ENCODE peak calls at places on chromosomes 3 and 15, in four cellular contexts. One of them, this sample, is unnamed.

GRCh38 chr3:43435706-43436105 is 149.4 kb downstream of the SNRK start:
- DNase-seq in K562: no peak
- DNase-seq in H1: no peak
- DNase-seq in HepG2: no peak
- DNase-seq in this sample: no peak

GRCh38 chr3:10758304-10759037 is 57.6 kb upstream of the SLC6A11 start:
- DNase-seq in K562: peak; percentile 83
- DNase-seq in H1: no peak
- DNase-seq in HepG2: peak; percentile 60
- DNase-seq in this sample: peak; percentile 87

GRCh38 chr3:154684021-154684420 is 254.0 kb upstream of the GPR149 start:
- DNase-seq in K562: no peak
- DNase-seq in H1: peak; percentile 10
- DNase-seq in HepG2: peak; percentile 5
- DNase-seq in this sample: no peak

GRCh38 chr3:160023476-160023875 is 34.8 kb downstream of the IL12A start:
- DNase-seq in K562: no peak
- DNase-seq in H1: no peak
- DNase-seq in HepG2: no peak
- DNase-seq in this sample: no peak

GRCh38 chr3:14455571-14456317 is 53.3 kb downstream of the SLC6A6 start:
- DNase-seq in K562: no peak
- DNase-seq in H1: no peak
- DNase-seq in HepG2: no peak
- DNase-seq in this sample: no peak

GRCh38 chr3:3665546-3665945 is 133.7 kb upstream of the LRRN1 start:
- DNase-seq in K562: no peak
- DNase-seq in H1: no peak
- DNase-seq in HepG2: no peak
- DNase-seq in this sample: no peak

GRCh38 chr15:35206060-35206675 is 121.1 kb upstream of the NANOGP8 start:
- DNase-seq in K562: peak; percentile 42
- DNase-seq in H1: no peak
- DNase-seq in HepG2: peak; percentile 8
- DNase-seq in this sample: peak; percentile 13

GRCh38 chr15:29039466-29040366 is 153.9 kb downstream of the APBA2 start:
- DNase-seq in K562: no peak
- DNase-seq in H1: no peak
- DNase-seq in HepG2: no peak
- DNase-seq in this sample: no peak

GRCh38 chr3:70832035-70832795 is 519.8 kb upstream of the MDFIC2 start:
- DNase-seq in K562: no peak
- DNase-seq in H1: no peak
- DNase-seq in HepG2: no peak
- DNase-seq in this sample: no peak

GRCh38 chr3:120524171-120524923 is 71.8 kb upstream of the NDUFB4 start:
- DNase-seq in K562: no peak
- DNase-seq in H1: no peak
- DNase-seq in HepG2: no peak
- DNase-seq in this sample: no peak

GRCh38 chr3:60250210-60250609 is 1001.0 kb downstream of the FHIT start:
- DNase-seq in K562: no peak
- DNase-seq in H1: no peak
- DNase-seq in HepG2: no peak
- DNase-seq in this sample: no peak

GRCh38 chr3:129441215-129441614 is 1.2 kb downstream of the IFT122 start:
- DNase-seq in K562: no peak
- DNase-seq in H1: no peak
- DNase-seq in HepG2: no peak
- DNase-seq in this sample: no peak

GRCh38 chr3:122984007-122984406 is 43.6 kb downstream of the SEMA5B start:
- DNase-seq in K562: no peak
- DNase-seq in H1: no peak
- DNase-seq in HepG2: no peak
- DNase-seq in this sample: no peak

GRCh38 chr3:13106308-13106970 is 33.2 kb upstream of the IQSEC1 start:
- DNase-seq in K562: no peak
- DNase-seq in H1: no peak
- DNase-seq in HepG2: peak; percentile 40
- DNase-seq in this sample: peak; percentile 56

GRCh38 chr3:52302426-52303185 is 13.5 kb upstream of the DNAH1 start:
- DNase-seq in K562: no peak
- DNase-seq in H1: no peak
- DNase-seq in HepG2: no peak
- DNase-seq in this sample: no peak

GRCh38 chr3:127817331-127817821 is 4.9 kb downstream of the MGLL start:
- DNase-seq in K562: no peak
- DNase-seq in H1: no peak
- DNase-seq in HepG2: no peak
- DNase-seq in this sample: peak; percentile 85

GRCh38 chr3:57060089-57060829 is at the start of gene SPATA12:
- DNase-seq in K562: peak; percentile 55
- DNase-seq in H1: peak; percentile 85
- DNase-seq in HepG2: peak; percentile 91
- DNase-seq in this sample: peak; percentile 98

GRCh38 chr3:120274739-120275167 is 10.3 kb downstream of the GPR156 start:
- DNase-seq in K562: no peak
- DNase-seq in H1: no peak
- DNase-seq in HepG2: peak; percentile 80
- DNase-seq in this sample: no peak

GRCh38 chr3:172328282-172328681 is 120.0 kb downstream of the GHSR start:
- DNase-seq in K562: no peak
- DNase-seq in H1: no peak
- DNase-seq in HepG2: no peak
- DNase-seq in this sample: no peak

GRCh38 chr3:169914321-169914720 is 2.9 kb downstream of the SAMD7 start:
- DNase-seq in K562: no peak
- DNase-seq in H1: no peak
- DNase-seq in HepG2: no peak
- DNase-seq in this sample: no peak

GRCh38 chr3:45978348-45978747 is 17.3 kb downstream of the FYCO1 start:
- DNase-seq in K562: no peak
- DNase-seq in H1: no peak
- DNase-seq in HepG2: no peak
- DNase-seq in this sample: no peak

GRCh38 chr3:102593754-102594602 is 159.2 kb downstream of the ZPLD1 start:
- DNase-seq in K562: no peak
- DNase-seq in H1: no peak
- DNase-seq in HepG2: no peak
- DNase-seq in this sample: no peak

DNA sequence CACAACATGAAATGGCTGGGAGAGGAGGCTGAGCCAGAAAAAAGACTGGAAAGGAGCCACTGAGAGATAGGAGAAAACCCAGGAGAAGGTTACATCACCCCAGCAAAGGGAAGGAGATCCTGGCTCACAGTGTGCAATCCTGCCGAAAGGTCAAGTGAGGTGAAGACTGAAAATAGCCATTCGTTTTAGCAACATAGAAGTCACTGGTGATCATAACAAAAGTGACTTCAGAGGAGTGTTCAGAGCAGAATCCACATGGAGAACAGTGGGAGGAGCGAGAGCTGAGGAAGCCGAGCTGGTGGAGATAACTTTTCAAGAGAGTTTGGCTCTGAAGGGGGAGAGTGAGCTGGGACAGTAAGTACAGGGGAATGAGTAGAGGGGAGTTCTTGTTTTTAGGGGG is 5.4 kb upstream of the HEG1 start:
- DNase-seq in K562: no peak
- DNase-seq in H1: no peak
- DNase-seq in HepG2: no peak
- DNase-seq in this sample: no peak
- TF ChIP-seq RNF2 in K562: no peak
- TF ChIP-seq RNF2 in H1: no peak
- TF ChIP-seq RNF2 in HepG2: no peak
- TF ChIP-seq RNF2 in this sample: no peak

GRCh38 chr15:33724321-33725036 is 243.8 kb upstream of the CHRM5 start:
- DNase-seq in K562: no peak
- DNase-seq in H1: no peak
- DNase-seq in HepG2: no peak
- DNase-seq in this sample: no peak

GRCh38 chr15:33722005-33722672 is 246.2 kb upstream of the CHRM5 start:
- DNase-seq in K562: no peak
- DNase-seq in H1: no peak
- DNase-seq in HepG2: no peak
- DNase-seq in this sample: no peak

GRCh38 chr15:33722673-33723015 is 245.7 kb upstream of the CHRM5 start:
- DNase-seq in K562: no peak
- DNase-seq in H1: no peak
- DNase-seq in HepG2: no peak
- DNase-seq in this sample: no peak

GRCh38 chr15:33716025-33716424 is 252.3 kb upstream of the CHRM5 start:
- DNase-seq in K562: no peak
- DNase-seq in H1: no peak
- DNase-seq in HepG2: no peak
- DNase-seq in this sample: no peak

DNA sequence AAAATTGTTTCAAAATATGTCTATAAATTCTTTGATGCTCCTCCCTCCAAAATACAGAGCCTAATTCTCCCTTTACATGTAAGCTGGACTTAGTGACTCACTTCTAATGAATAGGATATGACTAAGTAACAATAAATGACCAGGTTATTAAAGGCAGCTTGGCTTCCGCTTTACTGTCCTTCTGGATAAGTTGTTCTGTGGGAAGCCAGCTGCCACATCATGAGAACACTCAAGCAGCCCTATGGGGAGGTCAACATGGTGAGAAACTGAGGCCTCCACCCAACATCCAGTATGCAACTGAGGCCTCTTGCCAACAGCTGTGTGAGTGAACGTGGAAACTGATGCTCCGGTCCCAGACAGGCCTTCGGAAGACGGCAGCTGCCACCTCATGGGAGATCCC is 247.3 kb upstream of the CHRM5 start:
- DNase-seq in K562: no peak
- DNase-seq in H1: no peak
- DNase-seq in HepG2: no peak
- DNase-seq in this sample: no peak
- TF ChIP-seq CEBPB in K562: no peak
- TF ChIP-seq CEBPB in H1: no peak
- TF ChIP-seq CEBPB in HepG2: no peak
- TF ChIP-seq CEBPB in this sample: no peak

GRCh38 chr3:72043212-72044133 is 258.5 kb upstream of the PROK2 start:
- DNase-seq in K562: no peak
- DNase-seq in H1: no peak
- DNase-seq in HepG2: no peak
- DNase-seq in this sample: no peak
- TF ChIP-seq HDAC2 in K562: no peak
- TF ChIP-seq HDAC2 in H1: no peak
- TF ChIP-seq HDAC2 in HepG2: no peak
- TF ChIP-seq HDAC2 in this sample: no peak

GRCh38 chr3:79040701-79041100 is 727.1 kb downstream of the ROBO1 start:
- DNase-seq in K562: no peak
- DNase-seq in H1: no peak
- DNase-seq in HepG2: no peak
- DNase-seq in this sample: peak; percentile 55
- TF ChIP-seq RNF2 in K562: no peak
- TF ChIP-seq RNF2 in H1: no peak
- TF ChIP-seq RNF2 in HepG2: no peak
- TF ChIP-seq RNF2 in this sample: no peak

GRCh38 chr15:26433060-26433459 is 339.8 kb downstream of the GABRB3 start:
- DNase-seq in K562: no peak
- DNase-seq in H1: no peak
- DNase-seq in HepG2: no peak
- DNase-seq in this sample: no peak

GRCh38 chr15:26438316-26438715 is 334.6 kb downstream of the GABRB3 start:
- DNase-seq in K562: no peak
- DNase-seq in H1: no peak
- DNase-seq in HepG2: no peak
- DNase-seq in this sample: no peak

GRCh38 chr15:26439681-26440080 is 333.2 kb downstream of the GABRB3 start:
- DNase-seq in K562: no peak
- DNase-seq in H1: no peak
- DNase-seq in HepG2: no peak
- DNase-seq in this sample: no peak

GRCh38 chr15:26438718-26439117 is 334.1 kb downstream of the GABRB3 start:
- DNase-seq in K562: no peak
- DNase-seq in H1: no peak
- DNase-seq in HepG2: no peak
- DNase-seq in this sample: no peak

GRCh38 chr15:26433818-26434217 is 339.0 kb downstream of the GABRB3 start:
- DNase-seq in K562: no peak
- DNase-seq in H1: no peak
- DNase-seq in HepG2: no peak
- DNase-seq in this sample: no peak
- TF ChIP-seq CEBPB in K562: no peak
- TF ChIP-seq CEBPB in H1: no peak
- TF ChIP-seq CEBPB in HepG2: no peak
- TF ChIP-seq CEBPB in this sample: no peak

GRCh38 chr3:185823280-185824044 is 1.4 kb downstream of the IGF2BP2 start:
- DNase-seq in K562: peak; percentile 64
- DNase-seq in H1: no peak
- DNase-seq in HepG2: no peak
- DNase-seq in this sample: no peak
- TF ChIP-seq HDAC2 in K562: peak; percentile 19
- TF ChIP-seq HDAC2 in H1: no peak
- TF ChIP-seq HDAC2 in HepG2: no peak
- TF ChIP-seq HDAC2 in this sample: no peak

GRCh38 chr15:56244237-56244810 is 645 bp upstream of the RFX7 start:
- DNase-seq in K562: peak; percentile 69
- DNase-seq in H1: no peak
- DNase-seq in HepG2: peak; percentile 82
- DNase-seq in this sample: peak; percentile 75
- TF ChIP-seq RNF2 in K562: no peak
- TF ChIP-seq RNF2 in H1: no peak
- TF ChIP-seq RNF2 in HepG2: no peak
- TF ChIP-seq RNF2 in this sample: no peak

DNA sequence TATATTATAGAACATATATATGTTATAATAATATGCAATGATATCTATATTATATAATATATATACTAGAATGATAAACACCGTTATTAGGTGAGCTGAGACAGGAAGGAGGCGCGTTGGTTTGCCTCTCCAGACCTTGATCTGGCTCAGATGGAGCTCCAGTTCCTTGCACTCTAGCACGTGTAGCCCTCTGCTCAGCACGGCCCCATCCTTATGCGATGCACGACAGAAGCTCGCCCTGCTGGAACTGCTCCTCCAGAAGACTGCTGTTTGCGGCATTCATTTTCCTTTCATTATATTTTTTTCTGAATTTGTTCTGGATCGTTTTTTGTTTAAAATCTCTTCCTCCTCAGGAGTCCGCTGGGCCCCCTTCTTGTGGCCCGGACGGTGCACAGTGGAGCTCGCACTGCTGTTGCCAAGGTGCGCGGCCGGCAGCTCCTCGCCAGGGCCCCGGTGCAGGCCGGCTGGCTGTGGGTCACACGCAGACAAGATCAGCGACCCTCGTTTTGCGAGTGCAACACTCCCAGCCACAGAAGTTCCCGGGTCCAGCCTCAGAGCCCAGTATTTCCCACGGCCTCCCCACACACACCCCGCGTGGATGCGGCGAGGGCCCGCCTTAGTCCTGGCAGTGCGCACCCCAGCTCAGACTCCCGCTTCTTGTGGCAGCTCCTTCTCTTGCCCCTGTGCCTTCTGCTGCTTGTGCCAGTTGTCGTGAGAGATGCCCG is 112.2 kb downstream of the CHL1 start:
- DNase-seq in K562: no peak
- DNase-seq in H1: no peak
- DNase-seq in HepG2: no peak
- DNase-seq in this sample: no peak
- TF ChIP-seq CEBPB in K562: no peak
- TF ChIP-seq CEBPB in H1: no peak
- TF ChIP-seq CEBPB in HepG2: no peak
- TF ChIP-seq CEBPB in this sample: no peak